ENCODE peak calls at places on chromosomes 11 and 22, in five cellular contexts. A is GM10248; E is M059J; B is stimulated activated CD8-positive, alpha-beta memory T cell treated with anti-CD3 and anti-CD28 coated beads, Interleukin-2, amount 100 ng/mL, for 1 hour; D is body of pancreas. Z is an unnamed sample.

GRCh38 chr11:63862923-63863322 is 24.0 kb downstream of the MARK2 start:
- DNase-seq in B (no peak), E (no peak), D (peak; percentile 78), A (no peak), Z (no peak)

GRCh38 chr11:103730151-103730940 is 306.1 kb upstream of the DDI1 start:
- DNase-seq in B (no peak), E (no peak), D (no peak), A (no peak), Z (peak; percentile 5)

GRCh38 chr11:34438529-34439507 is at the start of gene CAT:
- DNase-seq in A (peak; percentile 98), E (peak; percentile 97), D (peak; percentile 98), B (peak; percentile 94), Z (peak; percentile 99)

GRCh38 chr11:64271339-64272132 is 12.9 kb downstream of the BAD start:
- DNase-seq in D (peak; percentile 96), E (peak; percentile 88), B (peak; percentile 69), A (peak; percentile 80), Z (peak; percentile 96)

GRCh38 chr11:56751480-56751879 is 3.0 kb upstream of the OR9G4 start:
- DNase-seq in A (no peak), E (no peak), B (no peak), D (no peak), Z (no peak)

GRCh38 chr22:46661221-46661851 is 41.1 kb downstream of the GRAMD4 start:
- DNase-seq in A (no peak), B (no peak), D (peak; percentile 29), E (peak; percentile 61), Z (peak; percentile 57)

GRCh38 chr11:70110538-70111055 is 32.5 kb downstream of the ANO1 start:
- DNase-seq in B (no peak), A (no peak), E (no peak), D (no peak), Z (no peak)

GRCh38 chr11:117973446-117973922 is 12.7 kb upstream of the IL10RA start:
- DNase-seq in E (no peak), D (no peak), A (no peak), B (no peak), Z (no peak)

GRCh38 chr11:727859-728748 is 19.2 kb upstream of the TALDO1 start:
- DNase-seq in E (peak; percentile 97), D (peak; percentile 86), B (peak; percentile 60), A (peak; percentile 93), Z (peak; percentile 93)

GRCh38 chr11:118607401-118608267 is at the start of gene PHLDB1:
- DNase-seq in D (peak; percentile 66), E (peak; percentile 77), B (no peak), A (peak; percentile 58), Z (peak; percentile 89)

GRCh38 chr22:48091060-48091650 is 1328.7 kb downstream of the TBC1D22A start:
- DNase-seq in B (no peak), E (no peak), D (no peak), A (no peak), Z (no peak)

GRCh38 chr11:13638436-13638835 is 30.0 kb upstream of the FAR1 start:
- DNase-seq in D (no peak), E (no peak), A (no peak), B (no peak), Z (no peak)

GRCh38 chr11:117816846-117817212 is 7.7 kb downstream of the FXYD2 start:
- DNase-seq in D (no peak), A (peak; percentile 35), E (no peak), B (no peak), Z (no peak)

GRCh38 chr11:91091564-91091963 is 868.7 kb upstream of the CHORDC1 start:
- DNase-seq in E (no peak), D (no peak), B (no peak), A (no peak), Z (no peak)

GRCh38 chr11:88341852-88342251 is 4.3 kb upstream of the CTSC start:
- DNase-seq in D (no peak), A (no peak), E (no peak), B (no peak), Z (no peak)

GRCh38 chr11:32435152-32435480 is 223 bp downstream of the WT1 start:
- DNase-seq in A (no peak), E (peak; percentile 55), D (no peak), B (no peak), Z (no peak)

GRCh38 chr11:18527512-18527911 is 770 bp upstream of the TSG101 start:
- DNase-seq in E (peak; percentile 69), D (no peak), A (no peak), B (no peak), Z (no peak)

GRCh38 chr22:50118129-50118528 is 28.3 kb downstream of the MOV10L1 start:
- DNase-seq in D (no peak), B (no peak), A (no peak), E (no peak), Z (no peak)

GRCh38 chr22:18048041-18048440 is 23.7 kb upstream of the MICAL3 start:
- DNase-seq in A (no peak), D (no peak), E (no peak), B (no peak), Z (no peak)